ENCODE peak calls at places on chromosomes 6 and 20, in ten cellular contexts. I, X, T, D, G, O, L, S, J and B are unnamed samples.
A peak's percentile ranks its signal among the peaks of the same experiment; 100 is the strongest.

GRCh38 chr6:152129606-152130249 is 322.2 kb downstream of the ESR1 start:
- DNase-seq in I (no peak), X (no peak), T (no peak), D (peak; percentile 22), G (no peak), O (no peak), L (no peak), S (peak; percentile 19), J (peak; percentile 81), B (no peak)

GRCh38 chr6:165117121-165117520 is 192.3 kb downstream of the C6orf118 start:
- DNase-seq in I (no peak), X (no peak), T (no peak), D (no peak), G (no peak), O (no peak), L (no peak), S (no peak), J (peak; percentile 72), B (no peak)

GRCh38 chr20:4087923-4088322 is 72.6 kb upstream of the RNF24 start:
- DNase-seq in I (no peak), X (no peak), T (no peak), D (no peak), G (no peak), O (no peak), L (peak; percentile 60), S (no peak), J (no peak), B (no peak)

GRCh38 chr6:129498950-129499870 is 210.8 kb downstream of the ARHGAP18 start:
- DNase-seq in I (peak; percentile 52), X (peak; percentile 82), T (no peak), D (peak; percentile 72), G (peak; percentile 48), O (peak; percentile 54), L (peak; percentile 80), S (no peak), J (peak; percentile 53), B (no peak)

GRCh38 chr6:44494011-44494501 is 106.5 kb downstream of the CDC5L start:
- DNase-seq in I (no peak), X (peak; percentile 79), T (peak; percentile 20), D (peak; percentile 87), G (no peak), O (no peak), L (peak; percentile 90), S (no peak), J (peak; percentile 73), B (no peak)

GRCh38 chr6:35046098-35046497 is 95.0 kb downstream of the TCP11 start:
- DNase-seq in I (no peak), X (no peak), T (no peak), D (no peak), G (peak; percentile 20), O (no peak), L (no peak), S (no peak), J (no peak), B (no peak)

GRCh38 chr20:62994850-62995249 is 11.9 kb downstream of the BHLHE23 start:
- DNase-seq in I (no peak), X (no peak), T (no peak), D (no peak), G (no peak), O (no peak), L (no peak), S (no peak), J (no peak), B (no peak)

GRCh38 chr6:151609146-151609962 is 115.5 kb downstream of the CCDC170 start:
- DNase-seq in I (no peak), X (no peak), T (no peak), D (no peak), G (no peak), O (no peak), L (peak; percentile 9), S (no peak), J (no peak), B (no peak)

GRCh38 chr6:13234130-13234529 is 94.2 kb downstream of the TBC1D7 start:
- DNase-seq in I (no peak), X (no peak), T (peak; percentile 32), D (no peak), G (no peak), O (no peak), L (no peak), S (no peak), J (peak; percentile 85), B (no peak)

GRCh38 chr6:10883312-10884244 is 1.7 kb upstream of the GCM2 start:
- DNase-seq in I (no peak), X (no peak), T (no peak), D (no peak), G (no peak), O (no peak), L (no peak), S (no peak), J (no peak), B (no peak)

GRCh38 chr20:3560162-3560561 is 89.3 kb downstream of the ATRN start:
- DNase-seq in I (no peak), X (no peak), T (no peak), D (no peak), G (no peak), O (no peak), L (no peak), S (no peak), J (no peak), B (no peak)

GRCh38 chr6:152296648-152297376 is 340.4 kb downstream of the SYNE1 start:
- DNase-seq in I (no peak), X (no peak), T (no peak), D (no peak), G (no peak), O (no peak), L (no peak), S (no peak), J (no peak), B (no peak)

GRCh38 chr6:26197736-26198625 is 110.8 kb downstream of the HFE start:
- DNase-seq in I (peak; percentile 84), X (peak; percentile 56), T (no peak), D (peak; percentile 49), G (no peak), O (peak; percentile 85), L (peak; percentile 41), S (no peak), J (no peak), B (no peak)

GRCh38 chr6:2562721-2563120 is 188.0 kb downstream of the MYLK4 start:
- DNase-seq in I (no peak), X (no peak), T (no peak), D (no peak), G (no peak), O (no peak), L (no peak), S (no peak), J (no peak), B (no peak)

GRCh38 chr6:83429857-83430605 is 820 bp downstream of the ME1 start:
- DNase-seq in I (no peak), X (peak; percentile 67), T (no peak), D (peak; percentile 40), G (no peak), O (peak; percentile 22), L (peak; percentile 46), S (no peak), J (peak; percentile 29), B (no peak)

GRCh38 chr6:43904311-43905123 is 134.5 kb downstream of the VEGFA start:
- DNase-seq in I (no peak), X (peak; percentile 29), T (no peak), D (no peak), G (no peak), O (no peak), L (no peak), S (no peak), J (no peak), B (no peak)

DNA sequence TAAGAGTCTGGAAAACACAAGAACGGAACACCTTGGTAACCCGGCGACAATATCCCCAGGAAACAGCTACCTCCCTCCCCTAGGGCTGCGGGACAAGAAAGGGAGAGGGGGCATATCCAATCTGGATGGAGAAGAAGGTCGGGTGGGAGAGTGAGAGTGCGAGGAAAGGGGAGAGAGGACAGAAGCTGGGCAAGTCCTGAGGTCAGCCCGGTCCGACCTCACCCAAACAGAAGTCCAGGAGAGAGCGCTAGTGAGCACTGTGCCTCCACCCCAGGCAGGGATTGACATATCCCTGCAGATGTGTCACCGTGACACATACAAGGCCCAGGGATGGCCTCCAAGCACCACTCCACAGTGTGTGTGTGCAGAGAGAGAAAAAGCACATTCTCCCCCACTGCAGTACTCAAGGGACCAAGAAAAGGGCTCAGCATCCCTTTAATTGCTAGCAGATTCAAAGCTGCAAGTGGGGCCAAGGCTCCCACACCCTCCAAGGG is 3.3 kb downstream of the PXDC1 start:
- DNase-seq in I (peak; percentile 38), X (peak; percentile 82), T (peak; percentile 70), D (peak; percentile 77), G (peak; percentile 68), O (peak; percentile 53), L (peak; percentile 93), S (peak; percentile 81), J (peak; percentile 91), B (peak; percentile 35)
- TF ChIP-seq CTCF in I (peak; percentile 73), X (peak; percentile 85), T (peak; percentile 77), D (peak; percentile 80), G (peak; percentile 66), O (peak; percentile 67), L (peak; percentile 89), S (peak; percentile 44), J (peak; percentile 78), B (peak; percentile 64)

GRCh38 chr6:149566372-149567193 is at the start of gene GINM1:
- DNase-seq in I (peak; percentile 71), X (peak; percentile 46), T (no peak), D (peak; percentile 33), G (peak; percentile 48), O (peak; percentile 81), L (no peak), S (peak; percentile 67), J (peak; percentile 36), B (peak; percentile 49)
- TF ChIP-seq CTCF in I (no peak), X (no peak), T (no peak), D (no peak), G (no peak), O (no peak), L (no peak), S (no peak), J (no peak), B (no peak)

DNA sequence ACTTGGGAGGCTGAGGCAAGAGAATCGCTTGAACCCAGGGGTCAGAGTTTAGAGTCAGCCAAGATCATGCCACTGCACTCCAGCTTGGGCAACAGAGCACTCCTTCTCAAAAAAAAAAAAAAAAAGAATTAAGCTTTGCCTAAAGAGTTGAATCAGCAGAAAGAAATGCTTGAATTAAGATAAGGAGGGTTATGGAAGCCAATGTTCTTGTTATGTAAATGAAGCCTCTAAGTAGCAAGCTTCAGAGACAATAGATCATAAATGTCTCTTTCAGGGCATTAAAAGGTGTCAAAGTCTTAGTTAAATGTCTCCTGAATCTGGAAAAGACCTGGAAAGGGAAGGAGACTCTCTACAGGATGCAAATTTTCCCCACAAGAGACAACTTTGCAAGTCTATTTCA is 69.7 kb upstream of the FAM83B start:
- DNase-seq in I (no peak), X (no peak), T (no peak), D (no peak), G (no peak), O (no peak), L (no peak), S (no peak), J (no peak), B (no peak)
- TF ChIP-seq CTCF in I (no peak), X (no peak), T (no peak), D (no peak), G (no peak), O (no peak), L (no peak), S (no peak), J (no peak), B (no peak)

DNA sequence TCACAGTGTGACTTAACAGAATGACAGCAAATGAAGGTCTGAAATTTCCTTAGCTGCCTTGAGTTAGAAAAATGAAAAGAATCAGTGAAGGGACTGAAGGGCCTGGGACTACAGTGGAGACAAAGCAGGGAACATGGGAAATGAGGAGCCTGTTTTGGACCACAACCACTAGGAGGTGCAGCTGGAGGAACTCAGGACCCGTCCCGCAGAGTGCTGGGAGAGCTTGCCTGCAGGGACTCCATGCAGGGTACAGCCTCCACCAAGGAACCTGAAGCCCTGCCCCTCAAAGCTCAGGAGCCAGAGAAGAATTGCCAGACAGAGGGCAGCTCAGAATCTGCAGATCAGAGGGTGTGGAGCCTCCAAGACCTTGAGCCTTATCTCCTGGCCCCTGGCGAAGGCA is 50.7 kb downstream of the LRFN2 start:
- DNase-seq in I (no peak), X (no peak), T (no peak), D (no peak), G (no peak), O (no peak), L (no peak), S (peak; percentile 49), J (no peak), B (no peak)
- TF ChIP-seq CTCF in I (no peak), X (no peak), T (peak; percentile 3), D (peak; percentile 10), G (no peak), O (no peak), L (peak; percentile 4), S (peak; percentile 38), J (peak; percentile 21), B (peak; percentile 44)